ENCODE peak calls at places on chromosomes 1 and 21, in eight cellular contexts. X is uterus, F is GM12864, W is Panc1, Q is pancreas, P is GM10248, Y is tibial nerve, M is progenitor cell of endocrine pancreas. K is an unnamed sample.

GRCh38 chr1:168504064-168504837 is 39.5 kb downstream of the XCL2 start:
- DNase-seq in X (no peak), F (no peak), W (no peak), Q (peak), P (peak), Y (peak), M (no peak), K (no peak)

GRCh38 chr1:8599813-8600212 is 217.6 kb downstream of the RERE start:
- DNase-seq in X (no peak), F (no peak), W (no peak), Q (no peak), P (no peak), Y (no peak), M (no peak), K (no peak)

GRCh38 chr21:25441835-25442234 is 165.4 kb downstream of the MRPL39 start:
- DNase-seq in X (no peak), F (no peak), W (no peak), Q (no peak), P (no peak), Y (no peak), M (no peak), K (no peak)

GRCh38 chr21:45979651-45980050 is 1.9 kb upstream of the COL6A1 start:
- DNase-seq in X (peak), F (no peak), W (no peak), Q (no peak), P (no peak), Y (no peak), M (no peak), K (no peak)

GRCh38 chr1:16921391-16922185 is at the start of gene CROCC:
- DNase-seq in X (no peak), F (no peak), W (no peak), Q (peak), P (peak), Y (no peak), M (no peak), K (no peak)

GRCh38 chr1:71796044-71796443 is 486.3 kb downstream of the NEGR1 start:
- DNase-seq in X (no peak), F (no peak), W (no peak), Q (no peak), P (no peak), Y (no peak), M (no peak), K (no peak)

GRCh38 chr21:39650801-39651200 is 38.1 kb downstream of the B3GALT5 start:
- DNase-seq in X (no peak), F (no peak), W (no peak), Q (no peak), P (no peak), Y (no peak), M (no peak), K (no peak)

GRCh38 chr1:238789916-238790667 is 596.3 kb upstream of the CHRM3 start:
- DNase-seq in X (no peak), F (no peak), W (no peak), Q (no peak), P (no peak), Y (no peak), M (no peak), K (no peak)

GRCh38 chr1:167491586-167492408 is 26.5 kb downstream of the CD247 start:
- DNase-seq in X (no peak), F (no peak), W (no peak), Q (no peak), P (no peak), Y (no peak), M (no peak), K (no peak)

GRCh38 chr1:167544447-167544846 is 9.1 kb downstream of the CREG1 start:
- DNase-seq in X (no peak), F (no peak), W (no peak), Q (no peak), P (no peak), Y (no peak), M (no peak), K (no peak)

DNA sequence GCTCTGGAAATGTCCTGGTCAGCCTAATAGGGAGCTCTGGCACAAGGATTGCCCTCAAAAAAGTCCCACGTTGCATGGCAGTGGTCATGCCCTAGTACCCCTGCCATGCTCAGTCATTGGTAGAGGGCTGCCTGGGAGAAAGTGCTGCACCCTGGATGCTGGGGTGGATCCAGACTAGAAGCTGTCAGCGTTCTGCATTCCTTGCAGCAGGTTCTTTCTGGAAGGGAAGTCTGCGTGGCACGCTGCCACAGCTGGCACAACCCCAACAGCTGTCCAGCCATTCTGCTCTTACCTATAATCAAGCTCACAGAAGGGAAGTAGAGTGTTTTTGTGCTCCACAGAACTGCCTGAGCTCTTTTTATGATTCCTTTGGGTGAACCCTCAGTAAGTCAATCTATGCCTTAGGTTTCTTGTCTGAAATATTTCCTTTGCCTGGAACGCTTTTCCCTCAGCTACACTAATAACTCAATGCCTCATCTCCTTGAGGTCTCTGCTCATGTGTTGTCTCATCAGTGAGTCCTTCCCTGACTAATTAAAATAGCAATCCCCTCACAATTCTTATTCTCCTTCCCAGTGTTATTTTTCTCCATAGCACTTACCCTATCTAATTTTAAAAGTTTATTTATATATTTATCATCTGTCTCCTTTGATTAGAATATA is 61.5 kb upstream of the JAK1 start:
- DNase-seq in X (peak), F (no peak), W (no peak), Q (peak), P (no peak), Y (no peak), M (no peak), K (no peak)
- TF ChIP-seq CTCF in X (no peak), F (no peak), W (no peak), Q (no peak), P (no peak), Y (no peak), M (no peak), K (no peak)

GRCh38 chr1:183470147-183470960 is 1.9 kb upstream of the SMG7 start:
- DNase-seq in X (peak), F (no peak), W (peak), Q (peak), P (peak), Y (peak), M (peak), K (peak)

GRCh38 chr1:183472488-183473285 is at the start of gene SMG7:
- DNase-seq in X (peak), F (no peak), W (no peak), Q (peak), P (peak), Y (peak), M (no peak), K (no peak)

GRCh38 chr1:183470961-183471747 is 1.1 kb upstream of the SMG7 start:
- DNase-seq in X (peak), F (no peak), W (peak), Q (peak), P (peak), Y (peak), M (peak), K (peak)

GRCh38 chr1:183473286-183473536 is 912 bp downstream of the SMG7 start:
- DNase-seq in X (no peak), F (no peak), W (no peak), Q (no peak), P (no peak), Y (no peak), M (no peak), K (no peak)

GRCh38 chr1:183471748-183472487 is 381 bp upstream of the SMG7 start:
- DNase-seq in X (peak), F (peak), W (peak), Q (peak), P (peak), Y (peak), M (peak), K (peak)
- TF ChIP-seq CTCF in X (peak), F (no peak), W (no peak), Q (no peak), P (peak), Y (peak), M (peak), K (no peak)

GRCh38 chr1:109789771-109790170 is 26.0 kb upstream of the EPS8L3 start:
- DNase-seq in X (peak), F (no peak), W (no peak), Q (peak), P (no peak), Y (no peak), M (no peak), K (no peak)

GRCh38 chr1:109792056-109792831 is 28.5 kb upstream of the EPS8L3 start:
- DNase-seq in X (peak), F (no peak), W (no peak), Q (peak), P (no peak), Y (no peak), M (no peak), K (no peak)

GRCh38 chr1:109790329-109790728 is 26.6 kb upstream of the EPS8L3 start:
- DNase-seq in X (no peak), F (no peak), W (no peak), Q (peak), P (no peak), Y (no peak), M (no peak), K (no peak)

GRCh38 chr1:109791495-109792040 is 27.8 kb upstream of the EPS8L3 start:
- DNase-seq in X (peak), F (no peak), W (no peak), Q (no peak), P (no peak), Y (no peak), M (no peak), K (no peak)

DNA sequence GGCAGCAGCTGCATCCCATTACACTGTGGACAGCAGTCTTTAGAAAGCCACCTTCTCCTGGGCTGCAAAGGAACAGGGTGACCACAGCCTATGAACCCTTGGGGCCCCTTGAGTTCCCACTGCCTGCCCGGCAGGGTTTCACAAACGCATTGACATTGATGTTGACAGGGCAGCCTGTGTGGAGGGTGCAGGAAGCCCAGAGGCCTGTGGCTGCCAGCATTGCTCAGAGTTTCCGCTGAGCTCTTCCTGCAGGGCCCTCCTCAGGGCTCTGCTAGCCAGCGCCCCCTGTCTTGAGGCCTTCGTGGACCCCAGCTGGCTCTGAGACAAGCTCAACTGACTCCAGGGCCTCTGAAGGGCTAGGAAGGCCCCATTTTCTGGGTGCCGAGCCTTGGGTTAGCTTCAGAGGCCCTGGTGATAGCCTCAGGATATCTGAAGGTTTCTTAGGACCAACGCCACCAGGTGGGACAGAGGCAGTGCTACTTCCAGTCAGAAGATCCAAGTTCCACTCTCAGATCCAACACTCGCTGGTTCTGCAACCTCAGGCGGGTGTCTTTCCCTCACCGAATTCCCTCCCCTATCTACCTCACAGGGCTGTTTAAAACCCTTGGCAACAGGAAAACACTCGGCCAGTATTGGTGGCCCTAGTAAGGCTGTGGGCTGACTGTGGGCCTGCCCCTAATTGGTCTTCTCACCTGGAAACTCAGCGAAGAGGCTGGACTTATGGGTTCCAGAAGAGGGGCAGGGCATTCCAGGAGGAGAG is 27.2 kb upstream of the EPS8L3 start:
- DNase-seq in X (peak), F (peak), W (no peak), Q (peak), P (peak), Y (no peak), M (no peak), K (no peak)
- TF ChIP-seq CTCF in X (no peak), F (peak), W (peak), Q (no peak), P (peak), Y (peak), M (peak), K (no peak)

GRCh38 chr21:44929799-44930542 is 9.3 kb upstream of the ITGB2 start:
- DNase-seq in X (no peak), F (no peak), W (no peak), Q (no peak), P (no peak), Y (no peak), M (no peak), K (no peak)

GRCh38 chr21:44927259-44927586 is 6.5 kb upstream of the ITGB2 start:
- DNase-seq in X (no peak), F (no peak), W (no peak), Q (no peak), P (no peak), Y (no peak), M (no peak), K (no peak)

GRCh38 chr21:44926364-44927101 is 5.8 kb upstream of the ITGB2 start:
- DNase-seq in X (no peak), F (no peak), W (no peak), Q (no peak), P (no peak), Y (no peak), M (no peak), K (no peak)

GRCh38 chr21:44929242-44929798 is 8.6 kb upstream of the ITGB2 start:
- DNase-seq in X (no peak), F (no peak), W (no peak), Q (no peak), P (no peak), Y (no peak), M (no peak), K (no peak)

DNA sequence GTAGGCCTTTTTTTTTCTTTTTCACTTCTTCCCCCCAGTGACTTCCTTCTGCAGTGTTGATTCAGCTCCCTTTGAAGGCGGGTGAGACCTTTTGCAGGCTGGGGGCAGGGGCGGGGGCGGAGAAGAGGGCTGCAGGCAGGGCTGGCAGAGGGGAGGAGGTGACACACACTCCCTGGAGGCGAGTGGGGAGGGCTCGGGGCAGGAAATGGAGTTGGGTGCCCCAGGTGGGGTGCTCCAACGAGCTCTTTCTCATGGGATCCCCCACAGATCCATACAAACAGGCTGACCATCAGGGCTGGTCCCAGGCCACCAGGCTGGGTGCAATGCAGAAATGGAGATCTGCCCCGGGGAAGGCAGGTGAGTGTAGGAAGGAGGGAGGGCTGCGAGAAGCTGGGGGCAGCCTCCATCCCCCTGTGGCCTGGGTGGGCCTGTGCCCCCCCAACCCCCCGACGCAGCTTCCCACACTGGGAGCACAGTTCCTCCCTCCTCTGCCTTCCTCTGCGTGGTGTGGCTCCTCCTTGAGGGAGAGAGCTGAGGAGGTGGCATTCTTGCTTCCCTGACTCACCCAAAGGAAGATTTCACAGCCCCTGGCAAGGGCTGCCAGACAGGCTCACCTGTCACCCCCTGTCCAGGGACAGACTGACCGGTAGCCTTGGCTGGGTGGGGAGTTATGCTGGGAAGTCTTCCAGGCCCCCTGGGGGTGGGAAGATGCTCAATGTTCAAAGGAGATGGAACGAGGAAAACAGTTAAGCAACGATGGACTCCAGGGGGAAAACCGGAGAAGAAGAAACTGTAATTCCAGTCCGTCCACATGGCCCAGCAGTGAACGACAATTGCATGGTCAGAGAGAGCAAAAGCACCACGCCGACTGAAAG is 7.1 kb upstream of the ITGB2 start:
- DNase-seq in X (no peak), F (peak), W (no peak), Q (no peak), P (peak), Y (no peak), M (no peak), K (peak)
- TF ChIP-seq CTCF in X (no peak), F (peak), W (no peak), Q (no peak), P (no peak), Y (peak), M (no peak), K (no peak)

GRCh38 chr1:41135196-41135947 is 106.7 kb downstream of the SCMH1 start:
- DNase-seq in X (no peak), F (no peak), W (no peak), Q (no peak), P (no peak), Y (no peak), M (no peak), K (no peak)

GRCh38 chr1:41144285-41144684 is 97.8 kb downstream of the SCMH1 start:
- DNase-seq in X (no peak), F (no peak), W (no peak), Q (no peak), P (no peak), Y (no peak), M (no peak), K (no peak)

GRCh38 chr1:41138549-41138948 is 103.6 kb downstream of the SCMH1 start:
- DNase-seq in X (no peak), F (no peak), W (no peak), Q (no peak), P (no peak), Y (no peak), M (no peak), K (no peak)
- TF ChIP-seq CTCF in X (no peak), F (no peak), W (no peak), Q (no peak), P (no peak), Y (no peak), M (no peak), K (no peak)

GRCh38 chr1:111030590-111030989 is 66.9 kb upstream of the LRIF1 start:
- DNase-seq in X (no peak), F (peak), W (peak), Q (peak), P (peak), Y (no peak), M (peak), K (no peak)

GRCh38 chr1:111032295-111032897 is 68.7 kb upstream of the LRIF1 start:
- DNase-seq in X (no peak), F (peak), W (no peak), Q (no peak), P (peak), Y (no peak), M (peak), K (no peak)
- TF ChIP-seq CTCF in X (peak), F (peak), W (peak), Q (peak), P (peak), Y (peak), M (peak), K (peak)

DNA sequence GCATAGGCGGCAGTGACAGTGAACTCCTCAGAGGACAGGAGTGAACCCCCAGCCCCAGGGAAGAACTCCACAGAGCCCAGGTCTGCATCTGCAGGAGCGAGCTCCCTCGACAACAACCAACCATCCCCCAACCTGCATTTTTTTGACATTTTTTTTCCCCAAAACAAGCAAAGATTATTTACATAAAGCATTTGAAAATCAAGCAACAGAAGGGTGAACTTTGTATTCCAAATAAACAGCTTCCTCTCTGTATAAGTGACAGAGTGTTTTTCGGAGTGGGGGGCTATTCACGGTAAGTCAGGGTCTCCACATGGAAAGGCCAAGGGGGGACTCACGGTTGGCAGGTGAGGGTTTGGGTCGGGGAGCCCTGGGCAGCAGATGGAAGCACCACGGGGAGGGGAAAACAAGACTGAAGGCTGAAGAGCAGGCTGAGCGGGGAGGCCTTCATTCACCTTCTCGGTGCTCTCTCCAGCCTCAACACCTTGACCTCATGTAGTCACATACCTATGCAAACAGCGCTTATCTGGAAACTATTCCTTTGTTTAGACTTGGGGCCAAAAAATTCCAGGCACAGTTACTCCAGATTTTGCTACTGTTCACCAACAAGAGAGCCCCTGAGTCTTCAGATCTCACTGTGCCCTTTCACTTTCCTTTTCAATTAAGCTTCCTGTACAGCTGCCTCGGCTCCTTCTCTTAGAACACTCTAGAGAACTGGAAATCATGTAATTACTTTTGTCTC is 27.6 kb downstream of the C2CD2 start:
- DNase-seq in X (no peak), F (peak), W (no peak), Q (peak), P (peak), Y (no peak), M (no peak), K (no peak)
- TF ChIP-seq CTCF in X (no peak), F (no peak), W (no peak), Q (no peak), P (no peak), Y (no peak), M (no peak), K (no peak)

DNA sequence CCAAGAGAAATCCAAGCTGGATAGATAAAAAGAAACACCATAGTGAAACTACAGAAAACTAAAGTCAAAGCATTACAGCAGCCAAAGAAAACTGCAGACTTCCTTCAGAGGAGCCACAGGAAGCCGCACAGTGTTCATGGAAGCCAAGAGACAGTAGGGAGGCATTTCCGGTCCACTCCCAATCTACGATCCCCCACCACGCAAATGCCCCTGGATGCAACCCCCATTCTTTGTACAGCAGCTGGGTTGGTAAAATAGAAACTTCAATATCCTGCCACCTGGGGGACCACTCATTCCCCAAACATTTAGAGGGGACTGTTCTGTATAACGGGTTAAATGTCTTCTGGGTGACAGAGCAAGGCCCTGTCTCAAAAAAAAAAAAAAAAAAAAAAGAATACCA is 43.9 kb upstream of the TSPEAR start:
- DNase-seq in X (no peak), F (no peak), W (no peak), Q (no peak), P (no peak), Y (no peak), M (no peak), K (no peak)
- TF ChIP-seq CTCF in X (no peak), F (no peak), W (no peak), Q (no peak), P (no peak), Y (no peak), M (no peak), K (no peak)

K was measured in activated B cell treated with CpG ODN at 0.5 μM for 24 hours.